ENCODE peak calls at places on chromosomes 3 and 15, in four cellular contexts. W is HepG2, K is K562, V is H1. R is an unnamed sample.

GRCh38 chr15:44882499-44882968 is 74.0 kb upstream of the TERB2 start:
- DNase-seq in W (no peak), V (no peak), K (no peak), R (peak)

GRCh38 chr3:176920806-176921205 is 276.5 kb downstream of the TBL1XR1 start:
- DNase-seq in W (peak), K (no peak), V (no peak), R (no peak)

GRCh38 chr3:165194477-165195135 is 1.6 kb downstream of the SLITRK3 start:
- DNase-seq in W (no peak), V (no peak), K (no peak), R (no peak)

GRCh38 chr15:58261368-58261767 is 123.2 kb downstream of the AQP9 start:
- DNase-seq in K (no peak), V (no peak), W (no peak), R (no peak)

GRCh38 chr3:70067860-70068479 is 68.4 kb downstream of the SAMMSON start:
- DNase-seq in V (no peak), K (no peak), W (no peak), R (no peak)

GRCh38 chr15:39230205-39230916 is 350.5 kb upstream of the THBS1 start:
- DNase-seq in K (no peak), W (no peak), V (no peak), R (no peak)

GRCh38 chr3:175059788-175060187 is 200.7 kb downstream of the NAALADL2 start:
- DNase-seq in K (no peak), V (no peak), W (no peak), R (no peak)

GRCh38 chr15:92375057-92375456 is 18.6 kb upstream of the ST8SIA2 start:
- DNase-seq in W (no peak), V (no peak), K (no peak), R (no peak)

GRCh38 chr3:46058981-46059380 is 31.7 kb upstream of the XCR1 start:
- DNase-seq in V (no peak), W (no peak), K (no peak), R (no peak)
- H3K4me3 ChIP-seq in V (no peak), W (no peak), K (no peak), R (peak)

DNA sequence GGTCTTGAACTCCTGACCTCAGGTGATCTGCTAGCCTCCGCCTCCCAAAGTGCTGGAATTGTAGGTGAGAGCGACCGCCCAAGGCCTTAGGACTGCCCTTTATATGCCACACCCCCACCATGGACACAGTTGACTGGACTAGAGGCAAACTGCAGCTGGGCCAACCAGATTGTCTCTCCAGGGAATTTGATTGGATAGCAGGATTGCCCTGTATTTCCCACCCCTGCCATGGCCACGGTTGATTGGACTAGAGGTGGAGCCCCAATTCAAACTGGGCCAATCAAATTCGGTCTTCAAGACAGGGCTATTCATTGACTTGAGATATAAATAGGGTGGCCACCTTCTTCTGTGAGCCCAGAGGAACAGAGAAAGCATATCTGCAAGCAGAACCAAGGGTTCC is 6.9 kb upstream of the CLPX start:
- DNase-seq in K (peak), V (no peak), W (peak), R (no peak)
- TF ChIP-seq BRCA1 in K (no peak), V (no peak), W (no peak), R (no peak)

DNA sequence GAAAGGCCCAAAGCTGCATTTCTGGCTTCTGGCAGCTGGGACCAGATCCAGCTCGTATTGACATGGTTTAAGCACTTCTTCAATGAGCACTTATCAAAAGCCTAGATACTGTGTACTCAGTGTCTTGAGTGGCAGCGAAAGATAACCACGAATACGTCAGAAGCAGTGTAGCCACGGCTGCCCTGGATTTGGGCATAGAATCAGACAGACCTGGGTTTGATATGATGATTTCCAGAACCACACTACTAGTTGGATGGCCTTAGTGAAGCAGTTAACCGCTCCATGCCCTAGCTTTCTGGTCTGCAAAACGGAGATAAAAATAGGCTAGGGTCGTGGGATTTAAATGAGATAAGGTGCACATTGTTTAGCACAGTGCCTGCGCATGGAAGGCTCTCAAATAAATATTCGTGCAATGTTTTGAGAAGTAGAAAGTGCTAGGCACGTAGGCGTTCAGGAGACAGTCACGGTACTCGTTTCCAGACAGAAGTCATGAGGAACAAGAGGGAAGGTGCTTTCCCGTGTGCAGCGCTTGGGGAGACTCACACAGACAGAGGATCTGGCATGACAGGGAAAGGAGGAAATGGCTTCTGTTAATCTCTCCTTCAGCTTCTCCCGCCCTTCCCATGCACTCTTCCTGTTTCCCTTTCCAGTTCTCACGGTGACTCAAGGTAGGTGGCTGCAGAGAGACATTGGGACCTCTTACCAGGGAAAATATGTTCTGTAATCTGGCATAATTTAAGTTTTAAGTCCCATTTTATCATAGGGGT is 70.3 kb downstream of the CCNL1 start:
- DNase-seq in V (no peak), W (no peak), K (peak), R (peak)
- H3K4me3 ChIP-seq in V (no peak), W (no peak), K (peak), R (peak)

DNA sequence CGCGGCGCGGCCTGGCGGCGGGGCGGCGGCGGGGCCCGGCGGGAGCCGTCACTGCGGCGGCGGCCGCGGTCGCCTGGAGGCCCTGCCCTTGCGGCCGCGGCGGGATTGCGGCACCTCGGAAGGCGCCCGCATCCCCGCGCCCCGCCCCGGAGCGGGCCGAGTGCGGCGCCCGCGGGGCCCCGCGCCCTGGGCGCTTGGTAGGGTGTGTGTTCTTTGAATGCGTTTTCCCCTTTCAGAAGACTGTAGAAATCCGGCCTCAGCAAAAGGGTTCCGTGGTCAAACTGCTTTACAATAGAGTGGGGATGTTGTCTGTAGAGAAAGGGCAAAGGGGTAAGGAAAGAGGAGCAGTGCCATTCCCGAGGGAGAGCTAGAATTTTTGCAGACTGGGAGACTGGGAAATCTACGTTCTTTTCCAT is 554 bp downstream of the SNRK start:
- DNase-seq in W (no peak), V (no peak), K (peak), R (no peak)
- TF ChIP-seq BRCA1 in W (no peak), V (no peak), K (no peak), R (no peak)

GRCh38 chr3:47578691-47579632 is at the start of gene CSPG5:
- DNase-seq in K (peak), V (no peak), W (no peak), R (no peak)
- H3K4me3 ChIP-seq in K (peak), V (peak), W (peak), R (peak)

GRCh38 chr3:55426486-55426885 is 60.6 kb downstream of the WNT5A start:
- DNase-seq in V (no peak), K (no peak), W (no peak), R (no peak)
- TF ChIP-seq BRCA1 in V (no peak), K (no peak), W (no peak), R (no peak)